ENCODE peak calls at places on chromosomes 11 and 22, in eight cellular contexts. A is CD8-positive, alpha-beta memory T cell; I is thyroid gland; P is SHP77; D is stimulated activated CD8-positive, alpha-beta memory T cell treated with anti-CD3 and anti-CD28 coated beads, Interleukin-15, amount 100 ng/mL, for 24 hours; L is Daoy; B is SW 1271; H is GM12892. Z is an unnamed sample.

GRCh38 chr11:36162909-36163434 is 126.3 kb downstream of the COMMD9 start:
- DNase-seq in H (no peak), B (no peak), P (no peak), I (no peak), D (no peak), A (no peak), L (no peak), Z (no peak)

GRCh38 chr11:90717522-90717921 is 494.7 kb upstream of the CHORDC1 start:
- DNase-seq in L (no peak), I (no peak), P (no peak), D (no peak), A (no peak), H (no peak), B (no peak), Z (no peak)

GRCh38 chr11:24163146-24163545 is 333.7 kb upstream of the LUZP2 start:
- DNase-seq in H (no peak), D (no peak), L (no peak), P (no peak), A (no peak), B (no peak), I (no peak), Z (no peak)

GRCh38 chr11:118889796-118890195 is 6.1 kb downstream of the CXCR5 start:
- DNase-seq in I (peak; percentile 92), D (no peak), P (no peak), H (no peak), L (no peak), B (no peak), A (no peak), Z (no peak)

GRCh38 chr22:29480512-29481264 is 670 bp downstream of the NEFH start:
- DNase-seq in P (no peak), H (no peak), L (no peak), A (peak; percentile 26), I (peak; percentile 6), D (no peak), B (no peak), Z (no peak)

GRCh38 chr11:27839226-27839913 is 139.1 kb upstream of the BDNF start:
- DNase-seq in H (no peak), A (no peak), P (no peak), I (no peak), D (no peak), L (no peak), B (no peak), Z (peak; percentile 5)

GRCh38 chr11:33835143-33835878 is 56.6 kb downstream of the LMO2 start:
- DNase-seq in H (no peak), I (no peak), P (no peak), B (no peak), D (no peak), L (peak; percentile 64), A (no peak), Z (no peak)

GRCh38 chr11:114762437-114762836 is 84.1 kb downstream of the NXPE2 start:
- DNase-seq in P (peak; percentile 51), I (peak; percentile 60), D (no peak), B (no peak), H (no peak), A (no peak), L (peak; percentile 68), Z (peak; percentile 10)

GRCh38 chr11:99968336-99968735 is 718.8 kb upstream of the ARHGAP42 start:
- DNase-seq in D (no peak), B (no peak), A (no peak), I (no peak), H (no peak), P (no peak), L (no peak), Z (no peak)

GRCh38 chr11:65822760-65823528 is 10.8 kb upstream of the SNX32 start:
- DNase-seq in P (no peak), L (no peak), B (no peak), I (no peak), H (no peak), A (no peak), D (no peak), Z (no peak)

GRCh38 chr11:103326070-103326794 is 217.0 kb downstream of the DYNC2H1 start:
- DNase-seq in D (no peak), I (peak; percentile 37), H (peak; percentile 11), B (no peak), L (peak; percentile 51), A (peak; percentile 25), P (peak; percentile 42), Z (peak; percentile 64)

GRCh38 chr11:100816823-100817222 is 129.7 kb downstream of the ARHGAP42 start:
- DNase-seq in D (no peak), B (no peak), A (no peak), I (no peak), H (no peak), P (no peak), L (no peak), Z (no peak)

GRCh38 chr11:74044538-74044937 is 35.7 kb upstream of the UCP3 start:
- DNase-seq in A (no peak), B (no peak), H (no peak), P (no peak), L (no peak), D (no peak), I (no peak), Z (no peak)

GRCh38 chr11:72002841-72003775 is 4.4 kb downstream of the IL18BP start:
- DNase-seq in D (no peak), P (no peak), A (no peak), H (no peak), L (no peak), B (no peak), I (no peak), Z (no peak)

GRCh38 chr11:78181155-78181554 is 7.3 kb downstream of the KCTD21 start:
- DNase-seq in A (no peak), D (no peak), P (no peak), L (no peak), B (no peak), H (no peak), I (no peak), Z (no peak)

GRCh38 chr11:114282488-114282887 is 13.7 kb upstream of the NNMT start:
- DNase-seq in D (no peak), A (no peak), I (no peak), B (no peak), H (no peak), L (no peak), P (no peak), Z (no peak)

GRCh38 chr11:132050577-132051180 is 680.3 kb downstream of the NTM start:
- DNase-seq in A (no peak), L (peak; percentile 48), H (no peak), P (no peak), D (no peak), I (no peak), B (no peak), Z (no peak)

GRCh38 chr11:17599460-17599925 is 52.4 kb downstream of the OTOG start:
- DNase-seq in D (no peak), H (no peak), L (no peak), A (no peak), P (no peak), B (no peak), I (no peak), Z (no peak)

GRCh38 chr11:58578635-58579191 is at the start of gene ZFP91:
- DNase-seq in P (peak; percentile 84), A (peak; percentile 91), H (peak; percentile 68), D (peak; percentile 88), B (peak; percentile 91), I (peak; percentile 99), L (peak; percentile 98), Z (peak; percentile 89)

GRCh38 chr11:86569109-86569508 is 103.3 kb downstream of the ME3 start:
- DNase-seq in H (no peak), A (no peak), B (no peak), P (no peak), I (no peak), L (no peak), D (no peak), Z (no peak)

GRCh38 chr22:25969901-25970300 is 199.4 kb upstream of the SEZ6L start:
- DNase-seq in L (no peak), H (no peak), P (no peak), D (no peak), A (no peak), B (no peak), I (no peak), Z (no peak)

GRCh38 chr22:22030493-22031182 is 48.1 kb upstream of the TOP3B start:
- DNase-seq in A (no peak), D (no peak), B (no peak), I (no peak), P (no peak), L (peak; percentile 35), H (peak; percentile 41), Z (no peak)

GRCh38 chr11:6531267-6531752 is 34.2 kb downstream of the DNHD1 start:
- DNase-seq in A (peak; percentile 21), P (no peak), D (no peak), B (peak; percentile 8), L (peak; percentile 21), H (no peak), I (peak; percentile 15), Z (peak; percentile 36)

GRCh38 chr11:70848243-70848750 is 404.1 kb downstream of the SHANK2 start:
- DNase-seq in L (no peak), I (no peak), B (no peak), A (no peak), H (no peak), D (no peak), P (no peak), Z (no peak)

GRCh38 chr11:2434008-2434407 is 10.3 kb downstream of the TRPM5 start:
- DNase-seq in I (no peak), B (no peak), D (no peak), A (no peak), L (no peak), P (no peak), H (no peak), Z (no peak)

GRCh38 chr11:47879259-47880184 is 31.4 kb upstream of the NUP160 start:
- DNase-seq in A (no peak), H (no peak), D (no peak), I (no peak), P (no peak), B (no peak), L (no peak), Z (no peak)

GRCh38 chr11:120244476-120244875 is 4.5 kb downstream of the POU2F3 start:
- DNase-seq in A (no peak), I (no peak), D (no peak), P (no peak), L (peak; percentile 68), H (no peak), B (no peak), Z (no peak)

GRCh38 chr22:49768511-49768910 is 59.2 kb downstream of the BRD1 start:
- DNase-seq in H (no peak), L (no peak), A (no peak), P (no peak), I (no peak), B (no peak), D (no peak), Z (no peak)

GRCh38 chr11:130600139-130600538 is 151.7 kb downstream of the ADAMTS15 start:
- DNase-seq in I (no peak), L (no peak), B (no peak), H (no peak), P (no peak), A (no peak), D (no peak), Z (no peak)

GRCh38 chr11:73218106-73218829 is at the start of gene P2RY2:
- DNase-seq in I (peak; percentile 93), D (peak; percentile 10), H (no peak), P (no peak), L (peak; percentile 55), B (no peak), A (no peak), Z (no peak)

GRCh38 chr11:125923012-125923579 is 18.8 kb downstream of the DDX25 start:
- DNase-seq in A (peak; percentile 47), L (peak; percentile 71), D (no peak), P (peak; percentile 74), B (peak; percentile 20), H (peak; percentile 43), I (peak; percentile 75), Z (peak; percentile 33)

GRCh38 chr22:50010676-50011446 is 1.7 kb downstream of the IL17REL start:
- DNase-seq in H (peak; percentile 72), P (no peak), B (no peak), L (peak; percentile 3), D (no peak), I (no peak), A (peak; percentile 53), Z (no peak)

GRCh38 chr22:32745251-32745995 is 56.1 kb upstream of the TIMP3 start:
- DNase-seq in H (no peak), A (no peak), P (no peak), L (peak; percentile 51), I (no peak), D (no peak), B (no peak), Z (no peak)

GRCh38 chr11:8345179-8345578 is 81.5 kb upstream of the LMO1 start:
- DNase-seq in H (no peak), I (no peak), L (no peak), D (no peak), P (no peak), B (no peak), A (no peak), Z (no peak)

Z was measured in glomerular endothelial cell.